ENCODE peak calls at places on chromosomes 3 and 15, in six cellular contexts. One of them, this sample, is unnamed.
A peak's percentile ranks its signal among the peaks of the same experiment; 100 is the strongest.

GRCh38 chr3:29773481-29773880 is 492.6 kb downstream of the RBMS3 start:
- DNase-seq in AG10803: no peak
- DNase-seq in iPS-NIHi11: peak; percentile 19
- DNase-seq in stimulated activated CD4-positive, alpha-beta T cell treated with anti-CD3 and anti-CD28 coated beads, Interleukin-1b, Interleukin-23, amount 100 ng/mL, for 1 hour: no peak
- DNase-seq in NCI-H748 treated with DMSO at 0.1 percent for 48 hours: no peak
- DNase-seq in HEK293T: no peak
- DNase-seq in this sample: no peak

GRCh38 chr15:47817825-47818681 is 100.7 kb downstream of the SEMA6D start:
- DNase-seq in AG10803: no peak
- DNase-seq in iPS-NIHi11: peak; percentile 14
- DNase-seq in stimulated activated CD4-positive, alpha-beta T cell treated with anti-CD3 and anti-CD28 coated beads, Interleukin-1b, Interleukin-23, amount 100 ng/mL, for 1 hour: no peak
- DNase-seq in NCI-H748 treated with DMSO at 0.1 percent for 48 hours: no peak
- DNase-seq in HEK293T: no peak
- DNase-seq in this sample: peak; percentile 39

GRCh38 chr3:16884748-16885587 is at the start of gene PLCL2:
- DNase-seq in AG10803: peak; percentile 29
- DNase-seq in iPS-NIHi11: peak; percentile 77
- DNase-seq in stimulated activated CD4-positive, alpha-beta T cell treated with anti-CD3 and anti-CD28 coated beads, Interleukin-1b, Interleukin-23, amount 100 ng/mL, for 1 hour: peak; percentile 45
- DNase-seq in NCI-H748 treated with DMSO at 0.1 percent for 48 hours: no peak
- DNase-seq in HEK293T: peak; percentile 46
- DNase-seq in this sample: peak; percentile 34

GRCh38 chr15:26873846-26874245 is 7.0 kb downstream of the GABRA5 start:
- DNase-seq in AG10803: peak; percentile 56
- DNase-seq in iPS-NIHi11: no peak
- DNase-seq in stimulated activated CD4-positive, alpha-beta T cell treated with anti-CD3 and anti-CD28 coated beads, Interleukin-1b, Interleukin-23, amount 100 ng/mL, for 1 hour: no peak
- DNase-seq in NCI-H748 treated with DMSO at 0.1 percent for 48 hours: no peak
- DNase-seq in HEK293T: no peak
- DNase-seq in this sample: no peak

GRCh38 chr3:21056293-21056692 is 694.7 kb downstream of the ZNF385D start:
- DNase-seq in AG10803: no peak
- DNase-seq in iPS-NIHi11: no peak
- DNase-seq in stimulated activated CD4-positive, alpha-beta T cell treated with anti-CD3 and anti-CD28 coated beads, Interleukin-1b, Interleukin-23, amount 100 ng/mL, for 1 hour: no peak
- DNase-seq in NCI-H748 treated with DMSO at 0.1 percent for 48 hours: no peak
- DNase-seq in HEK293T: no peak
- DNase-seq in this sample: no peak

GRCh38 chr3:27431116-27431515 is 53.1 kb downstream of the SLC4A7 start:
- DNase-seq in AG10803: peak; percentile 99
- DNase-seq in iPS-NIHi11: peak; percentile 13
- DNase-seq in stimulated activated CD4-positive, alpha-beta T cell treated with anti-CD3 and anti-CD28 coated beads, Interleukin-1b, Interleukin-23, amount 100 ng/mL, for 1 hour: no peak
- DNase-seq in NCI-H748 treated with DMSO at 0.1 percent for 48 hours: no peak
- DNase-seq in HEK293T: no peak
- DNase-seq in this sample: no peak

GRCh38 chr3:179769411-179770247 is 116.8 kb downstream of the USP13 start:
- DNase-seq in AG10803: no peak
- DNase-seq in iPS-NIHi11: no peak
- DNase-seq in stimulated activated CD4-positive, alpha-beta T cell treated with anti-CD3 and anti-CD28 coated beads, Interleukin-1b, Interleukin-23, amount 100 ng/mL, for 1 hour: no peak
- DNase-seq in NCI-H748 treated with DMSO at 0.1 percent for 48 hours: no peak
- DNase-seq in HEK293T: peak; percentile 9
- DNase-seq in this sample: no peak

GRCh38 chr3:128402998-128403397 is 63.7 kb downstream of the DNAJB8 start:
- DNase-seq in AG10803: no peak
- DNase-seq in iPS-NIHi11: no peak
- DNase-seq in stimulated activated CD4-positive, alpha-beta T cell treated with anti-CD3 and anti-CD28 coated beads, Interleukin-1b, Interleukin-23, amount 100 ng/mL, for 1 hour: no peak
- DNase-seq in NCI-H748 treated with DMSO at 0.1 percent for 48 hours: no peak
- DNase-seq in HEK293T: no peak
- DNase-seq in this sample: no peak

GRCh38 chr15:40028853-40029252 is 10.1 kb downstream of the SRP14 start:
- DNase-seq in AG10803: no peak
- DNase-seq in iPS-NIHi11: no peak
- DNase-seq in stimulated activated CD4-positive, alpha-beta T cell treated with anti-CD3 and anti-CD28 coated beads, Interleukin-1b, Interleukin-23, amount 100 ng/mL, for 1 hour: no peak
- DNase-seq in NCI-H748 treated with DMSO at 0.1 percent for 48 hours: no peak
- DNase-seq in HEK293T: no peak
- DNase-seq in this sample: no peak

GRCh38 chr3:89474333-89475130 is 367.1 kb downstream of the EPHA3 start:
- DNase-seq in AG10803: no peak
- DNase-seq in iPS-NIHi11: no peak
- DNase-seq in stimulated activated CD4-positive, alpha-beta T cell treated with anti-CD3 and anti-CD28 coated beads, Interleukin-1b, Interleukin-23, amount 100 ng/mL, for 1 hour: no peak
- DNase-seq in NCI-H748 treated with DMSO at 0.1 percent for 48 hours: no peak
- DNase-seq in HEK293T: no peak
- DNase-seq in this sample: no peak

This sample was measured in H9.